ENCODE peak calls at places on chromosomes 12 and 14, in six cellular contexts. One of them, this sample, is unnamed.

GRCh38 chr12:12474471-12474928 is 88.2 kb downstream of the DUSP16 start:
- DNase-seq in NCI-H2171: no peak
- DNase-seq in activated CD8-positive, alpha-beta memory T cell treated with anti-CD3 and anti-CD28 coated beads, Interleukin-2, amount 50 U/mL, for 48 hours: peak; percentile 73
- DNase-seq in activated T-helper 9 cell treated with anti-CD3 and anti-CD28 coated beads, Interleukin-2, amount 50 U/mL, for 16 hours: peak; percentile 25
- DNase-seq in GM12865: no peak
- DNase-seq in endothelial cell: no peak
- DNase-seq in this sample: no peak

GRCh38 chr12:19507823-19508222 is 68.5 kb downstream of the AEBP2 start:
- DNase-seq in NCI-H2171: no peak
- DNase-seq in activated CD8-positive, alpha-beta memory T cell treated with anti-CD3 and anti-CD28 coated beads, Interleukin-2, amount 50 U/mL, for 48 hours: no peak
- DNase-seq in activated T-helper 9 cell treated with anti-CD3 and anti-CD28 coated beads, Interleukin-2, amount 50 U/mL, for 16 hours: no peak
- DNase-seq in GM12865: no peak
- DNase-seq in endothelial cell: no peak
- DNase-seq in this sample: no peak

GRCh38 chr14:60658909-60659585 is 9.8 kb upstream of the SIX1 start:
- DNase-seq in NCI-H2171: peak; percentile 79
- DNase-seq in activated CD8-positive, alpha-beta memory T cell treated with anti-CD3 and anti-CD28 coated beads, Interleukin-2, amount 50 U/mL, for 48 hours: no peak
- DNase-seq in activated T-helper 9 cell treated with anti-CD3 and anti-CD28 coated beads, Interleukin-2, amount 50 U/mL, for 16 hours: no peak
- DNase-seq in GM12865: no peak
- DNase-seq in endothelial cell: no peak
- DNase-seq in this sample: no peak

GRCh38 chr12:99278899-99279298 is 368.7 kb upstream of the GARIN6 start:
- DNase-seq in NCI-H2171: no peak
- DNase-seq in activated CD8-positive, alpha-beta memory T cell treated with anti-CD3 and anti-CD28 coated beads, Interleukin-2, amount 50 U/mL, for 48 hours: no peak
- DNase-seq in activated T-helper 9 cell treated with anti-CD3 and anti-CD28 coated beads, Interleukin-2, amount 50 U/mL, for 16 hours: no peak
- DNase-seq in GM12865: peak; percentile 25
- DNase-seq in endothelial cell: no peak
- DNase-seq in this sample: no peak

GRCh38 chr12:112261559-112261958 is 120.7 kb downstream of the HECTD4 start:
- DNase-seq in NCI-H2171: no peak
- DNase-seq in activated CD8-positive, alpha-beta memory T cell treated with anti-CD3 and anti-CD28 coated beads, Interleukin-2, amount 50 U/mL, for 48 hours: no peak
- DNase-seq in activated T-helper 9 cell treated with anti-CD3 and anti-CD28 coated beads, Interleukin-2, amount 50 U/mL, for 16 hours: no peak
- DNase-seq in GM12865: no peak
- DNase-seq in endothelial cell: peak; percentile 8
- DNase-seq in this sample: no peak

GRCh38 chr12:52600941-52601481 is at the start of gene KRT72:
- DNase-seq in NCI-H2171: no peak
- DNase-seq in activated CD8-positive, alpha-beta memory T cell treated with anti-CD3 and anti-CD28 coated beads, Interleukin-2, amount 50 U/mL, for 48 hours: peak; percentile 46
- DNase-seq in activated T-helper 9 cell treated with anti-CD3 and anti-CD28 coated beads, Interleukin-2, amount 50 U/mL, for 16 hours: no peak
- DNase-seq in GM12865: no peak
- DNase-seq in endothelial cell: no peak
- DNase-seq in this sample: no peak

GRCh38 chr14:23172572-23172971 is 10.9 kb downstream of the SLC7A8 start:
- DNase-seq in NCI-H2171: no peak
- DNase-seq in activated CD8-positive, alpha-beta memory T cell treated with anti-CD3 and anti-CD28 coated beads, Interleukin-2, amount 50 U/mL, for 48 hours: no peak
- DNase-seq in activated T-helper 9 cell treated with anti-CD3 and anti-CD28 coated beads, Interleukin-2, amount 50 U/mL, for 16 hours: no peak
- DNase-seq in GM12865: no peak
- DNase-seq in endothelial cell: no peak
- DNase-seq in this sample: no peak

GRCh38 chr14:99758121-99758871 is 34.9 kb upstream of the EML1 start:
- DNase-seq in NCI-H2171: no peak
- DNase-seq in activated CD8-positive, alpha-beta memory T cell treated with anti-CD3 and anti-CD28 coated beads, Interleukin-2, amount 50 U/mL, for 48 hours: no peak
- DNase-seq in activated T-helper 9 cell treated with anti-CD3 and anti-CD28 coated beads, Interleukin-2, amount 50 U/mL, for 16 hours: no peak
- DNase-seq in GM12865: no peak
- DNase-seq in endothelial cell: no peak
- DNase-seq in this sample: no peak

GRCh38 chr14:76870146-76870545 is 43.9 kb downstream of the LRRC74A start:
- DNase-seq in NCI-H2171: no peak
- DNase-seq in activated CD8-positive, alpha-beta memory T cell treated with anti-CD3 and anti-CD28 coated beads, Interleukin-2, amount 50 U/mL, for 48 hours: no peak
- DNase-seq in activated T-helper 9 cell treated with anti-CD3 and anti-CD28 coated beads, Interleukin-2, amount 50 U/mL, for 16 hours: no peak
- DNase-seq in GM12865: peak; percentile 36
- DNase-seq in endothelial cell: peak; percentile 44
- DNase-seq in this sample: no peak

GRCh38 chr12:2295941-2296461 is 243.2 kb downstream of the CACNA1C start:
- DNase-seq in NCI-H2171: no peak
- DNase-seq in activated CD8-positive, alpha-beta memory T cell treated with anti-CD3 and anti-CD28 coated beads, Interleukin-2, amount 50 U/mL, for 48 hours: no peak
- DNase-seq in activated T-helper 9 cell treated with anti-CD3 and anti-CD28 coated beads, Interleukin-2, amount 50 U/mL, for 16 hours: no peak
- DNase-seq in GM12865: no peak
- DNase-seq in endothelial cell: no peak
- DNase-seq in this sample: no peak

GRCh38 chr12:53046655-53047220 is 3.1 kb upstream of the TNS2 start:
- DNase-seq in NCI-H2171: peak; percentile 68
- DNase-seq in activated CD8-positive, alpha-beta memory T cell treated with anti-CD3 and anti-CD28 coated beads, Interleukin-2, amount 50 U/mL, for 48 hours: peak; percentile 81
- DNase-seq in activated T-helper 9 cell treated with anti-CD3 and anti-CD28 coated beads, Interleukin-2, amount 50 U/mL, for 16 hours: no peak
- DNase-seq in GM12865: peak; percentile 50
- DNase-seq in endothelial cell: peak; percentile 60
- DNase-seq in this sample: peak; percentile 94

GRCh38 chr14:104281768-104282301 is 143.4 kb downstream of the KIF26A start:
- DNase-seq in NCI-H2171: no peak
- DNase-seq in activated CD8-positive, alpha-beta memory T cell treated with anti-CD3 and anti-CD28 coated beads, Interleukin-2, amount 50 U/mL, for 48 hours: no peak
- DNase-seq in activated T-helper 9 cell treated with anti-CD3 and anti-CD28 coated beads, Interleukin-2, amount 50 U/mL, for 16 hours: no peak
- DNase-seq in GM12865: no peak
- DNase-seq in endothelial cell: no peak
- DNase-seq in this sample: no peak

GRCh38 chr12:213527-213932 is 427 bp downstream of the SLC6A12 start:
- DNase-seq in NCI-H2171: no peak
- DNase-seq in activated CD8-positive, alpha-beta memory T cell treated with anti-CD3 and anti-CD28 coated beads, Interleukin-2, amount 50 U/mL, for 48 hours: no peak
- DNase-seq in activated T-helper 9 cell treated with anti-CD3 and anti-CD28 coated beads, Interleukin-2, amount 50 U/mL, for 16 hours: no peak
- DNase-seq in GM12865: no peak
- DNase-seq in endothelial cell: no peak
- DNase-seq in this sample: no peak

GRCh38 chr14:73462078-73462715 is 3.9 kb upstream of the NUMB start:
- DNase-seq in NCI-H2171: peak; percentile 12
- DNase-seq in activated CD8-positive, alpha-beta memory T cell treated with anti-CD3 and anti-CD28 coated beads, Interleukin-2, amount 50 U/mL, for 48 hours: no peak
- DNase-seq in activated T-helper 9 cell treated with anti-CD3 and anti-CD28 coated beads, Interleukin-2, amount 50 U/mL, for 16 hours: no peak
- DNase-seq in GM12865: no peak
- DNase-seq in endothelial cell: no peak
- DNase-seq in this sample: no peak

GRCh38 chr14:51576899-51577298 is 74.8 kb upstream of the FRMD6 start:
- DNase-seq in NCI-H2171: no peak
- DNase-seq in activated CD8-positive, alpha-beta memory T cell treated with anti-CD3 and anti-CD28 coated beads, Interleukin-2, amount 50 U/mL, for 48 hours: no peak
- DNase-seq in activated T-helper 9 cell treated with anti-CD3 and anti-CD28 coated beads, Interleukin-2, amount 50 U/mL, for 16 hours: no peak
- DNase-seq in GM12865: no peak
- DNase-seq in endothelial cell: no peak
- DNase-seq in this sample: no peak

GRCh38 chr12:108323581-108323980 is 15.5 kb downstream of the CMKLR1 start:
- DNase-seq in NCI-H2171: no peak
- DNase-seq in activated CD8-positive, alpha-beta memory T cell treated with anti-CD3 and anti-CD28 coated beads, Interleukin-2, amount 50 U/mL, for 48 hours: no peak
- DNase-seq in activated T-helper 9 cell treated with anti-CD3 and anti-CD28 coated beads, Interleukin-2, amount 50 U/mL, for 16 hours: no peak
- DNase-seq in GM12865: no peak
- DNase-seq in endothelial cell: no peak
- DNase-seq in this sample: no peak

GRCh38 chr12:86914716-86915115 is 658.5 kb upstream of the MGAT4C start:
- DNase-seq in NCI-H2171: no peak
- DNase-seq in activated CD8-positive, alpha-beta memory T cell treated with anti-CD3 and anti-CD28 coated beads, Interleukin-2, amount 50 U/mL, for 48 hours: no peak
- DNase-seq in activated T-helper 9 cell treated with anti-CD3 and anti-CD28 coated beads, Interleukin-2, amount 50 U/mL, for 16 hours: no peak
- DNase-seq in GM12865: no peak
- DNase-seq in endothelial cell: peak; percentile 46
- DNase-seq in this sample: no peak

GRCh38 chr12:51240971-51241370 is 2.3 kb downstream of the DAZAP2 start:
- DNase-seq in NCI-H2171: no peak
- DNase-seq in activated CD8-positive, alpha-beta memory T cell treated with anti-CD3 and anti-CD28 coated beads, Interleukin-2, amount 50 U/mL, for 48 hours: no peak
- DNase-seq in activated T-helper 9 cell treated with anti-CD3 and anti-CD28 coated beads, Interleukin-2, amount 50 U/mL, for 16 hours: no peak
- DNase-seq in GM12865: no peak
- DNase-seq in endothelial cell: no peak
- DNase-seq in this sample: no peak

GRCh38 chr14:53048631-53049030 is 97.8 kb upstream of the FERMT2 start:
- DNase-seq in NCI-H2171: no peak
- DNase-seq in activated CD8-positive, alpha-beta memory T cell treated with anti-CD3 and anti-CD28 coated beads, Interleukin-2, amount 50 U/mL, for 48 hours: no peak
- DNase-seq in activated T-helper 9 cell treated with anti-CD3 and anti-CD28 coated beads, Interleukin-2, amount 50 U/mL, for 16 hours: no peak
- DNase-seq in GM12865: no peak
- DNase-seq in endothelial cell: no peak
- DNase-seq in this sample: no peak

GRCh38 chr14:34713681-34714319 is 593 bp downstream of the CFL2 start:
- DNase-seq in NCI-H2171: peak; percentile 29
- DNase-seq in activated CD8-positive, alpha-beta memory T cell treated with anti-CD3 and anti-CD28 coated beads, Interleukin-2, amount 50 U/mL, for 48 hours: peak; percentile 61
- DNase-seq in activated T-helper 9 cell treated with anti-CD3 and anti-CD28 coated beads, Interleukin-2, amount 50 U/mL, for 16 hours: peak; percentile 26
- DNase-seq in GM12865: peak; percentile 26
- DNase-seq in endothelial cell: no peak
- DNase-seq in this sample: no peak

GRCh38 chr14:102804858-102805257 is 27.6 kb downstream of the TRAF3 start:
- DNase-seq in NCI-H2171: no peak
- DNase-seq in activated CD8-positive, alpha-beta memory T cell treated with anti-CD3 and anti-CD28 coated beads, Interleukin-2, amount 50 U/mL, for 48 hours: no peak
- DNase-seq in activated T-helper 9 cell treated with anti-CD3 and anti-CD28 coated beads, Interleukin-2, amount 50 U/mL, for 16 hours: no peak
- DNase-seq in GM12865: no peak
- DNase-seq in endothelial cell: no peak
- DNase-seq in this sample: no peak

GRCh38 chr14:103067231-103067954 is 10.0 kb upstream of the CDC42BPB start:
- DNase-seq in NCI-H2171: no peak
- DNase-seq in activated CD8-positive, alpha-beta memory T cell treated with anti-CD3 and anti-CD28 coated beads, Interleukin-2, amount 50 U/mL, for 48 hours: no peak
- DNase-seq in activated T-helper 9 cell treated with anti-CD3 and anti-CD28 coated beads, Interleukin-2, amount 50 U/mL, for 16 hours: no peak
- DNase-seq in GM12865: no peak
- DNase-seq in endothelial cell: no peak
- DNase-seq in this sample: peak; percentile 87

GRCh38 chr14:35146711-35147149 is 24.4 kb downstream of the PRORP start:
- DNase-seq in NCI-H2171: no peak
- DNase-seq in activated CD8-positive, alpha-beta memory T cell treated with anti-CD3 and anti-CD28 coated beads, Interleukin-2, amount 50 U/mL, for 48 hours: no peak
- DNase-seq in activated T-helper 9 cell treated with anti-CD3 and anti-CD28 coated beads, Interleukin-2, amount 50 U/mL, for 16 hours: no peak
- DNase-seq in GM12865: no peak
- DNase-seq in endothelial cell: no peak
- DNase-seq in this sample: no peak

GRCh38 chr12:131345521-131346436 is 365.1 kb upstream of the SFSWAP start:
- DNase-seq in NCI-H2171: no peak
- DNase-seq in activated CD8-positive, alpha-beta memory T cell treated with anti-CD3 and anti-CD28 coated beads, Interleukin-2, amount 50 U/mL, for 48 hours: peak; percentile 18
- DNase-seq in activated T-helper 9 cell treated with anti-CD3 and anti-CD28 coated beads, Interleukin-2, amount 50 U/mL, for 16 hours: no peak
- DNase-seq in GM12865: no peak
- DNase-seq in endothelial cell: no peak
- DNase-seq in this sample: peak; percentile 79

GRCh38 chr14:35553808-35554207 is 19.8 kb downstream of the INSM2 start:
- DNase-seq in NCI-H2171: no peak
- DNase-seq in activated CD8-positive, alpha-beta memory T cell treated with anti-CD3 and anti-CD28 coated beads, Interleukin-2, amount 50 U/mL, for 48 hours: no peak
- DNase-seq in activated T-helper 9 cell treated with anti-CD3 and anti-CD28 coated beads, Interleukin-2, amount 50 U/mL, for 16 hours: no peak
- DNase-seq in GM12865: no peak
- DNase-seq in endothelial cell: no peak
- DNase-seq in this sample: no peak

GRCh38 chr14:71250347-71250746 is 343.1 kb downstream of the PCNX1 start:
- DNase-seq in NCI-H2171: no peak
- DNase-seq in activated CD8-positive, alpha-beta memory T cell treated with anti-CD3 and anti-CD28 coated beads, Interleukin-2, amount 50 U/mL, for 48 hours: no peak
- DNase-seq in activated T-helper 9 cell treated with anti-CD3 and anti-CD28 coated beads, Interleukin-2, amount 50 U/mL, for 16 hours: no peak
- DNase-seq in GM12865: no peak
- DNase-seq in endothelial cell: no peak
- DNase-seq in this sample: no peak

GRCh38 chr12:121980211-121980891 is 41.3 kb upstream of the BCL7A start:
- DNase-seq in NCI-H2171: no peak
- DNase-seq in activated CD8-positive, alpha-beta memory T cell treated with anti-CD3 and anti-CD28 coated beads, Interleukin-2, amount 50 U/mL, for 48 hours: no peak
- DNase-seq in activated T-helper 9 cell treated with anti-CD3 and anti-CD28 coated beads, Interleukin-2, amount 50 U/mL, for 16 hours: no peak
- DNase-seq in GM12865: peak; percentile 63
- DNase-seq in endothelial cell: no peak
- DNase-seq in this sample: no peak

GRCh38 chr12:68675098-68675842 is 11.5 kb upstream of the NUP107 start:
- DNase-seq in NCI-H2171: no peak
- DNase-seq in activated CD8-positive, alpha-beta memory T cell treated with anti-CD3 and anti-CD28 coated beads, Interleukin-2, amount 50 U/mL, for 48 hours: peak; percentile 68
- DNase-seq in activated T-helper 9 cell treated with anti-CD3 and anti-CD28 coated beads, Interleukin-2, amount 50 U/mL, for 16 hours: no peak
- DNase-seq in GM12865: no peak
- DNase-seq in endothelial cell: peak; percentile 27
- DNase-seq in this sample: no peak

GRCh38 chr12:26195641-26196423 is 459 bp downstream of the SSPN start:
- DNase-seq in NCI-H2171: peak; percentile 56
- DNase-seq in activated CD8-positive, alpha-beta memory T cell treated with anti-CD3 and anti-CD28 coated beads, Interleukin-2, amount 50 U/mL, for 48 hours: peak; percentile 55
- DNase-seq in activated T-helper 9 cell treated with anti-CD3 and anti-CD28 coated beads, Interleukin-2, amount 50 U/mL, for 16 hours: no peak
- DNase-seq in GM12865: peak; percentile 3
- DNase-seq in endothelial cell: peak; percentile 28
- DNase-seq in this sample: no peak

GRCh38 chr14:21044106-21044618 is 2.0 kb downstream of the RNASE7 start:
- DNase-seq in NCI-H2171: no peak
- DNase-seq in activated CD8-positive, alpha-beta memory T cell treated with anti-CD3 and anti-CD28 coated beads, Interleukin-2, amount 50 U/mL, for 48 hours: no peak
- DNase-seq in activated T-helper 9 cell treated with anti-CD3 and anti-CD28 coated beads, Interleukin-2, amount 50 U/mL, for 16 hours: no peak
- DNase-seq in GM12865: no peak
- DNase-seq in endothelial cell: no peak
- DNase-seq in this sample: no peak

GRCh38 chr12:130969223-130969622 is 15.5 kb downstream of the ADGRD1 start:
- DNase-seq in NCI-H2171: no peak
- DNase-seq in activated CD8-positive, alpha-beta memory T cell treated with anti-CD3 and anti-CD28 coated beads, Interleukin-2, amount 50 U/mL, for 48 hours: no peak
- DNase-seq in activated T-helper 9 cell treated with anti-CD3 and anti-CD28 coated beads, Interleukin-2, amount 50 U/mL, for 16 hours: no peak
- DNase-seq in GM12865: no peak
- DNase-seq in endothelial cell: no peak
- DNase-seq in this sample: no peak

GRCh38 chr14:37546621-37547447 is 48.2 kb downstream of the FOXA1 start:
- DNase-seq in NCI-H2171: no peak
- DNase-seq in activated CD8-positive, alpha-beta memory T cell treated with anti-CD3 and anti-CD28 coated beads, Interleukin-2, amount 50 U/mL, for 48 hours: no peak
- DNase-seq in activated T-helper 9 cell treated with anti-CD3 and anti-CD28 coated beads, Interleukin-2, amount 50 U/mL, for 16 hours: no peak
- DNase-seq in GM12865: no peak
- DNase-seq in endothelial cell: no peak
- DNase-seq in this sample: no peak

GRCh38 chr12:119200601-119201000 is 21.9 kb downstream of the HSPB8 start:
- DNase-seq in NCI-H2171: no peak
- DNase-seq in activated CD8-positive, alpha-beta memory T cell treated with anti-CD3 and anti-CD28 coated beads, Interleukin-2, amount 50 U/mL, for 48 hours: no peak
- DNase-seq in activated T-helper 9 cell treated with anti-CD3 and anti-CD28 coated beads, Interleukin-2, amount 50 U/mL, for 16 hours: no peak
- DNase-seq in GM12865: no peak
- DNase-seq in endothelial cell: no peak
- DNase-seq in this sample: no peak

GRCh38 chr14:98494582-98494981 is 777.4 kb downstream of the BCL11B start:
- DNase-seq in NCI-H2171: no peak
- DNase-seq in activated CD8-positive, alpha-beta memory T cell treated with anti-CD3 and anti-CD28 coated beads, Interleukin-2, amount 50 U/mL, for 48 hours: no peak
- DNase-seq in activated T-helper 9 cell treated with anti-CD3 and anti-CD28 coated beads, Interleukin-2, amount 50 U/mL, for 16 hours: no peak
- DNase-seq in GM12865: peak; percentile 24
- DNase-seq in endothelial cell: no peak
- DNase-seq in this sample: no peak

GRCh38 chr14:24298892-24299254 is 707 bp downstream of the DHRS1 start:
- DNase-seq in NCI-H2171: no peak
- DNase-seq in activated CD8-positive, alpha-beta memory T cell treated with anti-CD3 and anti-CD28 coated beads, Interleukin-2, amount 50 U/mL, for 48 hours: no peak
- DNase-seq in activated T-helper 9 cell treated with anti-CD3 and anti-CD28 coated beads, Interleukin-2, amount 50 U/mL, for 16 hours: no peak
- DNase-seq in GM12865: no peak
- DNase-seq in endothelial cell: no peak
- DNase-seq in this sample: no peak

GRCh38 chr12:102342281-102343006 is 137.9 kb downstream of the IGF1 start:
- DNase-seq in NCI-H2171: no peak
- DNase-seq in activated CD8-positive, alpha-beta memory T cell treated with anti-CD3 and anti-CD28 coated beads, Interleukin-2, amount 50 U/mL, for 48 hours: no peak
- DNase-seq in activated T-helper 9 cell treated with anti-CD3 and anti-CD28 coated beads, Interleukin-2, amount 50 U/mL, for 16 hours: no peak
- DNase-seq in GM12865: no peak
- DNase-seq in endothelial cell: no peak
- DNase-seq in this sample: no peak